ENCODE peak calls at places on chromosomes 7 and 10, in six cellular contexts. One of them, this sample, is unnamed.

GRCh38 chr7:120996333-120996982 is 7.9 kb downstream of the CPED1 start:
- DNase-seq in endothelial cell of umbilical vein: peak; percentile 85
- DNase-seq in transverse colon: peak; percentile 78
- DNase-seq in spleen: no peak
- DNase-seq in esophagus muscularis mucosa: no peak
- DNase-seq in adrenal gland: peak; percentile 70
- DNase-seq in this sample: peak; percentile 66

GRCh38 chr10:12625393-12626023 is 276.2 kb downstream of the CAMK1D start:
- DNase-seq in endothelial cell of umbilical vein: no peak
- DNase-seq in transverse colon: no peak
- DNase-seq in spleen: no peak
- DNase-seq in adrenal gland: no peak
- DNase-seq in esophagus muscularis mucosa: no peak
- DNase-seq in this sample: no peak

GRCh38 chr10:95408931-95409873 is 118.4 kb upstream of the PDLIM1 start:
- DNase-seq in esophagus muscularis mucosa: no peak
- DNase-seq in endothelial cell of umbilical vein: peak; percentile 26
- DNase-seq in adrenal gland: peak; percentile 65
- DNase-seq in spleen: no peak
- DNase-seq in transverse colon: no peak
- DNase-seq in this sample: no peak

GRCh38 chr7:234712-235553 is 42.6 kb downstream of the FAM20C start:
- DNase-seq in transverse colon: peak; percentile 37
- DNase-seq in endothelial cell of umbilical vein: no peak
- DNase-seq in adrenal gland: no peak
- DNase-seq in spleen: no peak
- DNase-seq in esophagus muscularis mucosa: no peak
- DNase-seq in this sample: peak; percentile 57

GRCh38 chr7:35032166-35032565 is 5.1 kb downstream of the DPY19L1 start:
- DNase-seq in adrenal gland: no peak
- DNase-seq in spleen: no peak
- DNase-seq in esophagus muscularis mucosa: no peak
- DNase-seq in endothelial cell of umbilical vein: peak; percentile 22
- DNase-seq in transverse colon: no peak
- DNase-seq in this sample: no peak

GRCh38 chr7:30936650-30937245 is 25.1 kb downstream of the AQP1 start:
- DNase-seq in transverse colon: no peak
- DNase-seq in endothelial cell of umbilical vein: no peak
- DNase-seq in adrenal gland: no peak
- DNase-seq in esophagus muscularis mucosa: peak; percentile 82
- DNase-seq in spleen: peak; percentile 52
- DNase-seq in this sample: no peak

GRCh38 chr7:27140108-27140842 is 3.2 kb downstream of the HOXA5 start:
- DNase-seq in spleen: no peak
- DNase-seq in adrenal gland: no peak
- DNase-seq in transverse colon: peak; percentile 68
- DNase-seq in esophagus muscularis mucosa: no peak
- DNase-seq in endothelial cell of umbilical vein: no peak
- DNase-seq in this sample: no peak

GRCh38 chr10:110919349-110919931 is at the start of gene SHOC2:
- DNase-seq in endothelial cell of umbilical vein: no peak
- DNase-seq in adrenal gland: peak; percentile 100
- DNase-seq in spleen: peak; percentile 100
- DNase-seq in transverse colon: peak; percentile 99
- DNase-seq in esophagus muscularis mucosa: no peak
- DNase-seq in this sample: peak; percentile 99

GRCh38 chr7:25839084-25839769 is 312.8 kb upstream of the NFE2L3 start:
- DNase-seq in adrenal gland: no peak
- DNase-seq in esophagus muscularis mucosa: no peak
- DNase-seq in spleen: no peak
- DNase-seq in endothelial cell of umbilical vein: no peak
- DNase-seq in transverse colon: no peak
- DNase-seq in this sample: no peak

GRCh38 chr7:4774804-4775280 is 581 bp upstream of the AP5Z1 start:
- DNase-seq in esophagus muscularis mucosa: no peak
- DNase-seq in transverse colon: no peak
- DNase-seq in spleen: peak; percentile 90
- DNase-seq in endothelial cell of umbilical vein: peak; percentile 85
- DNase-seq in adrenal gland: peak; percentile 54
- DNase-seq in this sample: peak; percentile 40

GRCh38 chr10:28910960-28911359 is 233.6 kb downstream of the BAMBI start:
- DNase-seq in esophagus muscularis mucosa: no peak
- DNase-seq in transverse colon: no peak
- DNase-seq in adrenal gland: no peak
- DNase-seq in spleen: no peak
- DNase-seq in endothelial cell of umbilical vein: peak; percentile 43
- DNase-seq in this sample: no peak

GRCh38 chr7:139055674-139056073 is 19.8 kb upstream of the ZC3HAV1L start:
- DNase-seq in adrenal gland: no peak
- DNase-seq in transverse colon: no peak
- DNase-seq in spleen: no peak
- DNase-seq in esophagus muscularis mucosa: no peak
- DNase-seq in endothelial cell of umbilical vein: no peak
- DNase-seq in this sample: no peak

GRCh38 chr7:69961396-69961795 is 363.1 kb downstream of the AUTS2 start:
- DNase-seq in adrenal gland: no peak
- DNase-seq in endothelial cell of umbilical vein: no peak
- DNase-seq in transverse colon: no peak
- DNase-seq in spleen: no peak
- DNase-seq in esophagus muscularis mucosa: no peak
- DNase-seq in this sample: no peak

GRCh38 chr10:121865554-121865953 is 62.3 kb downstream of the ATE1 start:
- DNase-seq in endothelial cell of umbilical vein: no peak
- DNase-seq in adrenal gland: no peak
- DNase-seq in esophagus muscularis mucosa: no peak
- DNase-seq in spleen: no peak
- DNase-seq in transverse colon: no peak
- DNase-seq in this sample: no peak

GRCh38 chr10:123381271-123381670 is 227.1 kb downstream of the BUB3 start:
- DNase-seq in endothelial cell of umbilical vein: no peak
- DNase-seq in spleen: no peak
- DNase-seq in esophagus muscularis mucosa: no peak
- DNase-seq in adrenal gland: no peak
- DNase-seq in transverse colon: no peak
- DNase-seq in this sample: no peak

GRCh38 chr7:39745320-39745719 is 121.9 kb downstream of the RALA start:
- DNase-seq in transverse colon: no peak
- DNase-seq in endothelial cell of umbilical vein: no peak
- DNase-seq in adrenal gland: no peak
- DNase-seq in spleen: no peak
- DNase-seq in esophagus muscularis mucosa: no peak
- DNase-seq in this sample: no peak

GRCh38 chr10:24825551-24825950 is 101.9 kb upstream of the ARHGAP21 start:
- DNase-seq in transverse colon: no peak
- DNase-seq in adrenal gland: no peak
- DNase-seq in esophagus muscularis mucosa: no peak
- DNase-seq in spleen: no peak
- DNase-seq in endothelial cell of umbilical vein: peak; percentile 5
- DNase-seq in this sample: no peak

GRCh38 chr10:77844713-77845454 is 81.7 kb downstream of the DLG5 start:
- DNase-seq in spleen: peak; percentile 56
- DNase-seq in esophagus muscularis mucosa: no peak
- DNase-seq in transverse colon: peak; percentile 66
- DNase-seq in adrenal gland: peak; percentile 71
- DNase-seq in endothelial cell of umbilical vein: peak; percentile 83
- DNase-seq in this sample: no peak

GRCh38 chr10:110779489-110779888 is 92.2 kb upstream of the PDCD4 start:
- DNase-seq in transverse colon: no peak
- DNase-seq in spleen: no peak
- DNase-seq in endothelial cell of umbilical vein: no peak
- DNase-seq in adrenal gland: no peak
- DNase-seq in esophagus muscularis mucosa: no peak
- DNase-seq in this sample: no peak

GRCh38 chr10:28903716-28904115 is 226.4 kb downstream of the BAMBI start:
- DNase-seq in endothelial cell of umbilical vein: no peak
- DNase-seq in esophagus muscularis mucosa: no peak
- DNase-seq in transverse colon: no peak
- DNase-seq in adrenal gland: no peak
- DNase-seq in spleen: no peak
- DNase-seq in this sample: no peak

GRCh38 chr7:47439181-47439667 is 142.7 kb downstream of the TNS3 start:
- DNase-seq in endothelial cell of umbilical vein: no peak
- DNase-seq in spleen: no peak
- DNase-seq in transverse colon: no peak
- DNase-seq in esophagus muscularis mucosa: no peak
- DNase-seq in adrenal gland: no peak
- DNase-seq in this sample: no peak

GRCh38 chr10:86522385-86522855 is 828 bp upstream of the WAPL start:
- DNase-seq in transverse colon: no peak
- DNase-seq in spleen: no peak
- DNase-seq in endothelial cell of umbilical vein: no peak
- DNase-seq in adrenal gland: no peak
- DNase-seq in esophagus muscularis mucosa: no peak
- DNase-seq in this sample: no peak

GRCh38 chr10:49649936-49650723 is 29.3 kb upstream of the C10orf53 start:
- DNase-seq in transverse colon: no peak
- DNase-seq in spleen: no peak
- DNase-seq in esophagus muscularis mucosa: peak; percentile 60
- DNase-seq in adrenal gland: no peak
- DNase-seq in endothelial cell of umbilical vein: no peak
- DNase-seq in this sample: no peak

GRCh38 chr7:101717986-101718746 is 89.1 kb upstream of the MYL10 start:
- DNase-seq in adrenal gland: peak; percentile 22
- DNase-seq in transverse colon: no peak
- DNase-seq in endothelial cell of umbilical vein: no peak
- DNase-seq in esophagus muscularis mucosa: no peak
- DNase-seq in spleen: no peak
- DNase-seq in this sample: no peak

GRCh38 chr10:43372751-43373445 is 1.5 kb downstream of the FXYD4 start:
- DNase-seq in adrenal gland: no peak
- DNase-seq in spleen: peak; percentile 25
- DNase-seq in transverse colon: no peak
- DNase-seq in endothelial cell of umbilical vein: no peak
- DNase-seq in esophagus muscularis mucosa: no peak
- DNase-seq in this sample: no peak

GRCh38 chr10:102419561-102420442 is 834 bp upstream of the FBXL15 start:
- DNase-seq in adrenal gland: peak; percentile 61
- DNase-seq in endothelial cell of umbilical vein: peak; percentile 39
- DNase-seq in transverse colon: peak; percentile 63
- DNase-seq in spleen: peak; percentile 90
- DNase-seq in esophagus muscularis mucosa: no peak
- DNase-seq in this sample: peak; percentile 73

GRCh38 chr7:44477063-44477830 is 13.2 kb downstream of the NUDCD3 start:
- DNase-seq in esophagus muscularis mucosa: no peak
- DNase-seq in adrenal gland: peak; percentile 50
- DNase-seq in transverse colon: peak; percentile 40
- DNase-seq in spleen: no peak
- DNase-seq in endothelial cell of umbilical vein: peak; percentile 73
- DNase-seq in this sample: peak; percentile 48

GRCh38 chr10:75043256-75044121 is 68.0 kb upstream of the SAMD8 start:
- DNase-seq in spleen: peak; percentile 81
- DNase-seq in transverse colon: no peak
- DNase-seq in adrenal gland: no peak
- DNase-seq in esophagus muscularis mucosa: no peak
- DNase-seq in endothelial cell of umbilical vein: no peak
- DNase-seq in this sample: no peak

GRCh38 chr10:103433858-103434257 is 18.3 kb downstream of the CALHM2 start:
- DNase-seq in adrenal gland: peak; percentile 73
- DNase-seq in spleen: no peak
- DNase-seq in endothelial cell of umbilical vein: no peak
- DNase-seq in esophagus muscularis mucosa: no peak
- DNase-seq in transverse colon: no peak
- DNase-seq in this sample: no peak

GRCh38 chr10:73953665-73954064 is 42.7 kb downstream of the PLAU start:
- DNase-seq in transverse colon: no peak
- DNase-seq in adrenal gland: no peak
- DNase-seq in spleen: no peak
- DNase-seq in endothelial cell of umbilical vein: no peak
- DNase-seq in esophagus muscularis mucosa: no peak
- DNase-seq in this sample: no peak

GRCh38 chr10:65891073-65891981 is 1034.5 kb upstream of the LRRTM3 start:
- DNase-seq in transverse colon: no peak
- DNase-seq in esophagus muscularis mucosa: no peak
- DNase-seq in endothelial cell of umbilical vein: no peak
- DNase-seq in spleen: no peak
- DNase-seq in adrenal gland: no peak
- DNase-seq in this sample: no peak

GRCh38 chr7:134357486-134357885 is 40.8 kb upstream of the SLC35B4 start:
- DNase-seq in spleen: no peak
- DNase-seq in transverse colon: no peak
- DNase-seq in adrenal gland: no peak
- DNase-seq in endothelial cell of umbilical vein: no peak
- DNase-seq in esophagus muscularis mucosa: no peak
- DNase-seq in this sample: no peak

GRCh38 chr10:71684356-71685173 is 35.0 kb downstream of the C10orf105 start:
- DNase-seq in adrenal gland: no peak
- DNase-seq in endothelial cell of umbilical vein: no peak
- DNase-seq in spleen: no peak
- DNase-seq in transverse colon: peak; percentile 34
- DNase-seq in esophagus muscularis mucosa: no peak
- DNase-seq in this sample: no peak

GRCh38 chr10:113945687-113946085 is 91.2 kb downstream of the NHLRC2 start:
- DNase-seq in endothelial cell of umbilical vein: no peak
- DNase-seq in esophagus muscularis mucosa: no peak
- DNase-seq in transverse colon: no peak
- DNase-seq in spleen: no peak
- DNase-seq in adrenal gland: no peak
- DNase-seq in this sample: no peak
- H3K27ac ChIP-seq in endothelial cell of umbilical vein: no peak overlapping the region
- H3K27ac ChIP-seq in esophagus muscularis mucosa: no peak overlapping the region
- H3K27ac ChIP-seq in transverse colon: no peak overlapping the region
- H3K27ac ChIP-seq in spleen: no peak overlapping the region
- H3K27ac ChIP-seq in adrenal gland: no peak overlapping the region
- H3K27ac ChIP-seq in this sample: peak overlapping the region; percentile 19

GRCh38 chr7:17086403-17086802 is 204.6 kb upstream of the AGR3 start:
- DNase-seq in esophagus muscularis mucosa: no peak
- DNase-seq in transverse colon: no peak
- DNase-seq in adrenal gland: no peak
- DNase-seq in endothelial cell of umbilical vein: no peak
- DNase-seq in spleen: no peak
- DNase-seq in this sample: peak; percentile 13
- TF ChIP-seq POLR2A in esophagus muscularis mucosa: no peak
- TF ChIP-seq POLR2A in transverse colon: no peak
- TF ChIP-seq POLR2A in adrenal gland: no peak
- TF ChIP-seq POLR2A in endothelial cell of umbilical vein: no peak
- TF ChIP-seq POLR2A in spleen: no peak
- TF ChIP-seq POLR2A in this sample: no peak

GRCh38 chr7:108203433-108204002 is 73.4 kb upstream of the LAMB4 start:
- DNase-seq in adrenal gland: no peak
- DNase-seq in endothelial cell of umbilical vein: no peak
- DNase-seq in transverse colon: peak; percentile 15
- DNase-seq in esophagus muscularis mucosa: no peak
- DNase-seq in spleen: no peak
- DNase-seq in this sample: no peak
- TF ChIP-seq CTCF in adrenal gland: no peak
- TF ChIP-seq CTCF in endothelial cell of umbilical vein: no peak
- TF ChIP-seq CTCF in transverse colon: no peak
- TF ChIP-seq CTCF in esophagus muscularis mucosa: no peak
- TF ChIP-seq CTCF in spleen: no peak
- TF ChIP-seq CTCF in this sample: no peak

DNA sequence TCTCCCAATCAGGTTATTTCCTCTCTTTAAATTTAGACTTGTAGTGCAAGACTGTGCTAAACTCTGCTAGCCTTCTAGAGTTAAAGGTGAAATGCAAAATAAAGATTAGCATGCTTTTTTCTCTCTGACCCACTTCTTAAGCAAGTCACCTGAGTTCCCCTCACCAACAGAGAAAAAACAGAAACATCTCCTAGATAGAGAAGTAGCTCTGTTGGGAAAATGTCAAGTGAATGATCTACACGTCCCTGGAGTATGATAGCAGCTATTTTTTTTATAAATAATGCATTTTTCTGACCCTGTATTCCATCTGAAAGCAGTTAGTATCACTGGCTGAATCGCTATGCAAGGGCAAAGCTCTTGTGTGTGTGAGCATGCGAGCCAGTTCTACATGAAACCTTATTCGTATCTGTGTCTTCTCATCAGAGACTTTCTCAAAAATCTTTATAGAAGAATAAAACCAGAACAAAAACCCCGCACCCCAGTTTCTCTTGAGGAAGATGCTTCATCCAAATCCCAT is 8.2 kb downstream of the ANKMY2 start:
- DNase-seq in esophagus muscularis mucosa: no peak
- DNase-seq in spleen: no peak
- DNase-seq in transverse colon: no peak
- DNase-seq in adrenal gland: no peak
- DNase-seq in endothelial cell of umbilical vein: no peak
- DNase-seq in this sample: no peak
- H3K27ac ChIP-seq in esophagus muscularis mucosa: peak overlapping the region; percentile 39
- H3K27ac ChIP-seq in spleen: no peak overlapping the region
- H3K27ac ChIP-seq in transverse colon: peak overlapping the region; percentile 42
- H3K27ac ChIP-seq in adrenal gland: no peak overlapping the region
- H3K27ac ChIP-seq in endothelial cell of umbilical vein: no peak overlapping the region
- H3K27ac ChIP-seq in this sample: no peak overlapping the region